ENCODE peak calls at places on chromosomes 1 and 21, in four cellular contexts. One of them, this sample, is unnamed.
A peak's percentile ranks its signal among the peaks of the same experiment; 100 is the strongest.

GRCh38 chr1:110035236-110035752 is 870 bp downstream of the STRIP1 start:
- DNase-seq in IMR-90: peak; percentile 16
- DNase-seq in neuronal stem cell: peak; percentile 11
- DNase-seq in H9: no peak
- DNase-seq in this sample: no peak

GRCh38 chr21:29508311-29508710 is 209.6 kb downstream of the BACH1 start:
- DNase-seq in H9: no peak
- DNase-seq in IMR-90: no peak
- DNase-seq in neuronal stem cell: no peak
- DNase-seq in this sample: no peak

GRCh38 chr1:208265525-208265924 is 21.3 kb upstream of the PLXNA2 start:
- DNase-seq in IMR-90: no peak
- DNase-seq in H9: no peak
- DNase-seq in neuronal stem cell: no peak
- DNase-seq in this sample: no peak

GRCh38 chr1:25707280-25708016 is 90.9 kb downstream of the MAN1C1 start:
- DNase-seq in IMR-90: peak; percentile 40
- DNase-seq in H9: no peak
- DNase-seq in neuronal stem cell: no peak
- DNase-seq in this sample: peak; percentile 66

GRCh38 chr21:26941436-26941835 is 25.5 kb downstream of the ADAMTS5 start:
- DNase-seq in neuronal stem cell: no peak
- DNase-seq in IMR-90: peak; percentile 63
- DNase-seq in H9: no peak
- DNase-seq in this sample: no peak

GRCh38 chr1:210917560-210918214 is 216.3 kb downstream of the KCNH1 start:
- DNase-seq in IMR-90: no peak
- DNase-seq in H9: no peak
- DNase-seq in neuronal stem cell: peak; percentile 48
- DNase-seq in this sample: no peak

GRCh38 chr1:37726191-37726590 is 33.9 kb downstream of the CDCA8 start:
- DNase-seq in neuronal stem cell: no peak
- DNase-seq in IMR-90: no peak
- DNase-seq in H9: no peak
- DNase-seq in this sample: no peak

GRCh38 chr1:229117664-229118300 is 153.1 kb upstream of the RAB4A start:
- DNase-seq in IMR-90: peak; percentile 49
- DNase-seq in H9: no peak
- DNase-seq in neuronal stem cell: no peak
- DNase-seq in this sample: no peak

GRCh38 chr1:183630748-183631147 is 4.8 kb downstream of the ARPC5 start:
- DNase-seq in H9: no peak
- DNase-seq in IMR-90: peak; percentile 36
- DNase-seq in neuronal stem cell: no peak
- DNase-seq in this sample: no peak

GRCh38 chr21:40466893-40467483 is 380.0 kb downstream of the DSCAM start:
- DNase-seq in IMR-90: no peak
- DNase-seq in H9: no peak
- DNase-seq in neuronal stem cell: peak; percentile 2
- DNase-seq in this sample: no peak

GRCh38 chr1:107132780-107133179 is 8.1 kb upstream of the NTNG1 start:
- DNase-seq in neuronal stem cell: no peak
- DNase-seq in IMR-90: no peak
- DNase-seq in H9: no peak
- DNase-seq in this sample: no peak

GRCh38 chr1:60596791-60597748 is 485.3 kb upstream of the NFIA start:
- DNase-seq in neuronal stem cell: no peak
- DNase-seq in H9: no peak
- DNase-seq in IMR-90: no peak
- DNase-seq in this sample: no peak

GRCh38 chr1:219670426-219671149 is 57.7 kb upstream of the ZC3H11B start:
- DNase-seq in neuronal stem cell: no peak
- DNase-seq in IMR-90: no peak
- DNase-seq in H9: no peak
- DNase-seq in this sample: no peak

GRCh38 chr1:113434081-113434873 is 44.0 kb downstream of the MAGI3 start:
- DNase-seq in H9: no peak
- DNase-seq in neuronal stem cell: no peak
- DNase-seq in IMR-90: no peak
- DNase-seq in this sample: no peak

GRCh38 chr1:32695098-32695904 is 7.3 kb downstream of the SYNC start:
- DNase-seq in IMR-90: peak; percentile 65
- DNase-seq in H9: no peak
- DNase-seq in neuronal stem cell: no peak
- DNase-seq in this sample: peak; percentile 64

GRCh38 chr1:227370463-227371254 is 52.4 kb upstream of the CDC42BPA start:
- DNase-seq in IMR-90: peak; percentile 18
- DNase-seq in H9: no peak
- DNase-seq in neuronal stem cell: no peak
- DNase-seq in this sample: peak; percentile 17

GRCh38 chr1:230236301-230236700 is 169.3 kb downstream of the GALNT2 start:
- DNase-seq in neuronal stem cell: no peak
- DNase-seq in IMR-90: no peak
- DNase-seq in H9: no peak
- DNase-seq in this sample: no peak

GRCh38 chr1:69915347-69915746 is 290.0 kb downstream of the LRRC40 start:
- DNase-seq in IMR-90: peak; percentile 19
- DNase-seq in neuronal stem cell: no peak
- DNase-seq in H9: no peak
- DNase-seq in this sample: peak; percentile 28

GRCh38 chr21:24045775-24046215 is 1561.5 kb downstream of the MRPL39 start:
- DNase-seq in H9: no peak
- DNase-seq in IMR-90: peak; percentile 99
- DNase-seq in neuronal stem cell: no peak
- DNase-seq in this sample: no peak

GRCh38 chr1:83725735-83726360 is 273.1 kb downstream of the TTLL7 start:
- DNase-seq in neuronal stem cell: no peak
- DNase-seq in IMR-90: no peak
- DNase-seq in H9: no peak
- DNase-seq in this sample: no peak

GRCh38 chr1:91765880-91766443 is 120.0 kb downstream of the TGFBR3 start:
- DNase-seq in neuronal stem cell: no peak
- DNase-seq in H9: no peak
- DNase-seq in IMR-90: no peak
- DNase-seq in this sample: no peak

GRCh38 chr1:8113257-8114220 is 87.4 kb upstream of the ERRFI1 start:
- DNase-seq in neuronal stem cell: no peak
- DNase-seq in IMR-90: no peak
- DNase-seq in H9: no peak
- DNase-seq in this sample: peak; percentile 31

GRCh38 chr1:97986041-97987005 is 65.5 kb upstream of the DPYD start:
- DNase-seq in neuronal stem cell: no peak
- DNase-seq in H9: no peak
- DNase-seq in IMR-90: peak; percentile 64
- DNase-seq in this sample: no peak

GRCh38 chr1:7281821-7282220 is 489.3 kb upstream of the VAMP3 start:
- DNase-seq in neuronal stem cell: no peak
- DNase-seq in H9: no peak
- DNase-seq in IMR-90: peak; percentile 95
- DNase-seq in this sample: peak; percentile 76

GRCh38 chr21:42509239-42509638 is 4.4 kb upstream of the SLC37A1 start:
- DNase-seq in IMR-90: no peak
- DNase-seq in H9: no peak
- DNase-seq in neuronal stem cell: no peak
- DNase-seq in this sample: no peak

GRCh38 chr1:17451731-17452130 is 12.3 kb upstream of the RCC2 start:
- DNase-seq in H9: no peak
- DNase-seq in IMR-90: no peak
- DNase-seq in neuronal stem cell: no peak
- DNase-seq in this sample: no peak

GRCh38 chr1:238606457-238606856 is 715.7 kb upstream of the ZP4 start:
- DNase-seq in IMR-90: no peak
- DNase-seq in H9: no peak
- DNase-seq in neuronal stem cell: no peak
- DNase-seq in this sample: no peak

GRCh38 chr1:225876900-225877510 is 5.2 kb downstream of the TMEM63A start:
- DNase-seq in H9: no peak
- DNase-seq in IMR-90: no peak
- DNase-seq in neuronal stem cell: no peak
- DNase-seq in this sample: no peak

GRCh38 chr1:151534662-151535278 is 5.3 kb upstream of the TUFT1 start:
- DNase-seq in neuronal stem cell: no peak
- DNase-seq in H9: peak; percentile 80
- DNase-seq in IMR-90: peak; percentile 67
- DNase-seq in this sample: peak; percentile 62

GRCh38 chr1:201169203-201169602 is 14.9 kb upstream of the TMEM9 start:
- DNase-seq in H9: no peak
- DNase-seq in IMR-90: no peak
- DNase-seq in neuronal stem cell: no peak
- DNase-seq in this sample: no peak

GRCh38 chr1:77585610-77586314 is 96.7 kb downstream of the ZZZ3 start:
- DNase-seq in neuronal stem cell: no peak
- DNase-seq in H9: no peak
- DNase-seq in IMR-90: no peak
- DNase-seq in this sample: no peak

GRCh38 chr21:36385233-36385908 is at the start of gene CHAF1B:
- DNase-seq in IMR-90: peak; percentile 65
- DNase-seq in neuronal stem cell: peak; percentile 87
- DNase-seq in H9: peak; percentile 83
- DNase-seq in this sample: peak; percentile 66

GRCh38 chr1:47818682-47819502 is 178.3 kb downstream of the TRABD2B start:
- DNase-seq in neuronal stem cell: no peak
- DNase-seq in H9: no peak
- DNase-seq in IMR-90: no peak
- DNase-seq in this sample: no peak

DNA sequence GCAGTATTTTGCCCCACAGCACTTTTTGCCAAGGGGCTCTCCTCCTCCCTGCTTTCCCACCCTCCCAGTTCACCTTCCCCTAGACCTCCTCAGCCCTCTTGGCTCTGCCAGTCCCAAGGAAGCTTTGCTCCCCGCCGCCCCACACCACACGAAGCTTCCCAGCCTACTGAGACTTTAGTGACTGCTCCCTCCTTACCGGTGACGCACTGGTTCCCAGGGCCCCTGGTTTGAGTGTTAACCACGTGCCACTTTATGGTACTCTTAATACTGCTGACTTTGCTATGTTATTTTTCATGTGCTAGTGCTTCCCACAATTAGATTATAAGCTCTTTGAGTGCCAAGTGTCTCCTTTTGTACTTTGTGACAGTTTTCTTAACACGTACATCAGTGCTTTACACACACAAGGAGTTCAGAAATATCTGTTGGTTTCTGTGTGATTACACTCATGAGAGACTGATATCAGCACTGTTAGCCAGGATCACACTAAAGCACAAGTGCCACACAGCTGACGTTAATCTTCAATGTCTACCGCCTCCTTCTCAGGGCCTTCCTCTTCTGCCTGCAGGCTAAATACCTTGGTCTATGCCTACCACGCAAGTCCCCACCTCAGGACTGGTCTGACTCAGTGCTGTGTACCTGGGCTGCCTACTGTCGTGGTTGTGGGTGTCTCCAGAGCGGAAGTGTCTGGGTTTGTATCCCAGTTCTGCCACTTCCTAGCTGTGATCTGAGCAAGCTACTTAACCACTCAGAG is 61.0 kb downstream of the DNTTIP2 start:
- DNase-seq in neuronal stem cell: no peak
- DNase-seq in IMR-90: no peak
- DNase-seq in H9: no peak
- DNase-seq in this sample: peak; percentile 54
- H2AK5ac ChIP-seq in neuronal stem cell: no peak overlapping the region
- H2AK5ac ChIP-seq in IMR-90: peak overlapping the region; percentile 57
- H2AK5ac ChIP-seq in H9: no peak overlapping the region
- H2AK5ac ChIP-seq in this sample: peak overlapping the region; percentile 13

DNA sequence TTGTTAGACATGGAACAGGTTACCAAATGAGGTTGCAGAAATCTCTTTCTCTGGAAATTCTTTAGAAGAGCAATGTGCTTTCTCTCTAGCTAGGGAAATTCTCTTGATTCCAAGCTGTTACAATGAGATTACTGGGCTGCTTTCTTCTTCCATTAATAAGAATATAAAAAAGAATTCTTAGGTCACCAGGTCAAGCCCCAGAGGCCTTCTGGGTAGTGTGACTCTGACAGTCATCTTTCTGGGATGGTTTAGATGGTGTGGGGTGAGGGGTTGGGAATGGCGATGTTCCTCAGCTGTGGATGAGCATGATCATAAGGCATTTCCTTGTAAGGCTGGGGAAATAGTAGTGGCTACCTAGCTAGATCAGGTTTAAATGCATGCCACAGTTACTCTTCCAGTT is 35.3 kb downstream of the FGGY start:
- DNase-seq in neuronal stem cell: no peak
- DNase-seq in H9: no peak
- DNase-seq in IMR-90: peak; percentile 5
- DNase-seq in this sample: peak; percentile 32
- H3K14ac ChIP-seq in neuronal stem cell: no peak overlapping the region
- H3K14ac ChIP-seq in H9: no peak overlapping the region
- H3K14ac ChIP-seq in IMR-90: peak overlapping the region; percentile 56
- H3K14ac ChIP-seq in this sample: no peak overlapping the region

DNA sequence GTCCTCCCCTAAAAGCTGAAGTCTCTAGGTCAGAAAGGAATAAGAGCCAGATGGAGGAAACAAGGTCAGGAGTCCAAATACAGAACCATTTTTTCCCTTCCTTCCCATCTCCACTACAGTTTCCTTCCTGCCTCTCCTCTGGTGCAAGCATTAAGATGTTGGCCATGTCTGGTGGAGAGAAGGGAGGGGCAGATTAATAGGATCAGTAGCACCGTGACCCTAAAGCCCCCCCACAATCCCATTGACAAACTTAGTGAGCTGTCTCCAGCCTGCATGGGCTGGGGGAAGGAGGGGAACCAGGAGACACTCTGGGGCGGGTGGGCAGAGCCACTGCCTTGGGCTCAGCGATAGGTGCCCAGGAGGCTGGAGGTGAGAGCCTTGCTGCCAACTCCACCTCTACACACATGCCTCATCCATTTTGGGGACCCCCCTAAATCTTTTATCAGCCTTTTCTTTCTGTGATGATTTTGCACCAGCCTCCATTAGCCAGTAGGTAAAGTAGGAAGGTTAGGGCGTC is 59.8 kb downstream of the RHBG start:
- DNase-seq in IMR-90: no peak
- DNase-seq in H9: no peak
- DNase-seq in neuronal stem cell: no peak
- DNase-seq in this sample: no peak
- H2BK5ac ChIP-seq in IMR-90: no peak overlapping the region
- H2BK5ac ChIP-seq in H9: no peak overlapping the region
- H2BK5ac ChIP-seq in neuronal stem cell: no peak overlapping the region
- H2BK5ac ChIP-seq in this sample: no peak overlapping the region

GRCh38 chr1:204591473-204592090 is 75.4 kb downstream of the MDM4 start:
- DNase-seq in IMR-90: peak; percentile 76
- DNase-seq in H9: no peak
- DNase-seq in neuronal stem cell: no peak
- DNase-seq in this sample: peak; percentile 43
- H2AK5ac ChIP-seq in IMR-90: peak overlapping the region; percentile 14
- H2AK5ac ChIP-seq in H9: no peak overlapping the region
- H2AK5ac ChIP-seq in neuronal stem cell: no peak overlapping the region
- H2AK5ac ChIP-seq in this sample: no peak overlapping the region

DNA sequence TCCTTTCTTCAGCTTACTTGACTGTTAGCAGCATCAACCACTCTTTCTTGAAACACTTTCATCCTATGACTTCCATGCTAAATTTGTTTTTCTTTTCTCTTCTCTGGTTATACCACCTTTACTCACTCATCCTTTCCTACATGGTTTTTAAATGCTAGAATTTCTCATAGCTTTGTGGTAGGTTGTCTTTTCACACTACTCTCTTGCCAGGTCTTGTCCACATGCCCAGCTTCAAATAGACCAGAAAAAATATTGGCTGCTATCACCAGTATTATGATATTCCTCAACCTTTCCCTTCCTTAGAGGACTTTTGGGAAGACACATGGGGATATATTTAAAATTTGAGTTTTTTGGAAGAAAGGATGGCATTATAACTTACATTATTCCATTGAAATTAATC is 48.8 kb downstream of the PPP1R12B start:
- DNase-seq in IMR-90: no peak
- DNase-seq in H9: no peak
- DNase-seq in neuronal stem cell: no peak
- DNase-seq in this sample: no peak
- H3K14ac ChIP-seq in IMR-90: no peak overlapping the region
- H3K14ac ChIP-seq in H9: no peak overlapping the region
- H3K14ac ChIP-seq in neuronal stem cell: no peak overlapping the region
- H3K14ac ChIP-seq in this sample: no peak overlapping the region

This sample was measured in mesenchymal stem cell.